ENCODE peak calls at places on chromosomes 2 and 18, in six cellular contexts. W is cardiac muscle cell; T is lower lobe of right lung; S is HCT116; P is neuronal stem cell; X is CD8-positive, alpha-beta T cell. B is an unnamed sample.

GRCh38 chr2:28927878-28928277 is 33.4 kb downstream of the WDR43 start:
- DNase-seq in P (no peak), W (no peak), S (no peak), T (no peak), X (no peak), B (no peak)

GRCh38 chr2:111975053-111975552 is 76.7 kb downstream of the MERTK start:
- DNase-seq in S (peak; percentile 97), W (no peak), X (no peak), T (no peak), P (no peak), B (no peak)

GRCh38 chr2:218229239-218229638 is 12.2 kb downstream of the ARPC2 start:
- DNase-seq in T (no peak), S (no peak), X (no peak), P (no peak), W (peak; percentile 17), B (peak; percentile 52)

GRCh38 chr2:3465844-3466481 is 53.4 kb downstream of the ADI1 start:
- DNase-seq in X (no peak), W (no peak), T (no peak), P (no peak), S (no peak), B (no peak)

GRCh38 chr2:182715121-182715895 is 749 bp upstream of the DNAJC10 start:
- DNase-seq in P (no peak), X (no peak), W (no peak), T (no peak), S (no peak), B (no peak)

GRCh38 chr2:40886660-40887059 is 434.8 kb upstream of the SLC8A1 start:
- DNase-seq in S (no peak), P (no peak), X (no peak), W (no peak), T (no peak), B (no peak)

GRCh38 chr2:194090251-194090905 is 1566.6 kb upstream of the SLC39A10 start:
- DNase-seq in P (no peak), S (no peak), W (no peak), X (no peak), T (peak; percentile 42), B (no peak)

GRCh38 chr2:98795903-98796676 is 65.2 kb upstream of the MGAT4A start:
- DNase-seq in S (no peak), P (no peak), T (no peak), W (no peak), X (no peak), B (no peak)

GRCh38 chr2:33134764-33135560 is 188.2 kb downstream of the LTBP1 start:
- DNase-seq in S (no peak), X (no peak), W (no peak), P (no peak), T (no peak), B (no peak)

GRCh38 chr2:46915811-46916630 is 415 bp upstream of the MCFD2 start:
- DNase-seq in X (peak; percentile 68), P (peak; percentile 86), T (peak; percentile 94), W (peak; percentile 95), S (peak; percentile 88), B (peak; percentile 85)

GRCh38 chr18:69854455-69854854 is 93.2 kb downstream of the CD226 start:
- DNase-seq in W (no peak), T (no peak), X (no peak), S (no peak), P (no peak), B (no peak)

GRCh38 chr2:236689393-236689700 is 119.7 kb downstream of the ACKR3 start:
- DNase-seq in P (no peak), T (no peak), S (no peak), W (no peak), X (no peak), B (no peak)

GRCh38 chr2:204982303-204982702 is 437.0 kb downstream of the PARD3B start:
- DNase-seq in W (no peak), X (no peak), S (no peak), T (no peak), P (no peak), B (no peak)

GRCh38 chr2:112751451-112752197 is 12.8 kb downstream of the CKAP2L start:
- DNase-seq in P (no peak), T (no peak), W (no peak), X (no peak), S (no peak), B (no peak)

GRCh38 chr2:165113414-165113813 is 90.4 kb downstream of the SCN3A start:
- DNase-seq in T (no peak), W (no peak), S (no peak), P (no peak), X (no peak), B (no peak)

GRCh38 chr2:95049961-95050360 is 24.5 kb downstream of the MAL start:
- DNase-seq in X (no peak), S (no peak), W (no peak), T (no peak), P (no peak), B (no peak)

GRCh38 chr18:58176915-58177717 is 133.1 kb downstream of the NEDD4L start:
- DNase-seq in W (no peak), P (no peak), X (no peak), T (no peak), S (no peak), B (no peak)

GRCh38 chr18:58174285-58174684 is 130.3 kb downstream of the NEDD4L start:
- DNase-seq in P (no peak), W (no peak), X (no peak), S (no peak), T (no peak), B (no peak)

GRCh38 chr18:58172031-58172430 is 128.0 kb downstream of the NEDD4L start:
- DNase-seq in S (no peak), T (no peak), X (no peak), W (no peak), P (no peak), B (no peak)

GRCh38 chr18:58177886-58178470 is 134.0 kb downstream of the NEDD4L start:
- DNase-seq in P (no peak), S (no peak), W (no peak), T (no peak), X (no peak), B (no peak)

DNA sequence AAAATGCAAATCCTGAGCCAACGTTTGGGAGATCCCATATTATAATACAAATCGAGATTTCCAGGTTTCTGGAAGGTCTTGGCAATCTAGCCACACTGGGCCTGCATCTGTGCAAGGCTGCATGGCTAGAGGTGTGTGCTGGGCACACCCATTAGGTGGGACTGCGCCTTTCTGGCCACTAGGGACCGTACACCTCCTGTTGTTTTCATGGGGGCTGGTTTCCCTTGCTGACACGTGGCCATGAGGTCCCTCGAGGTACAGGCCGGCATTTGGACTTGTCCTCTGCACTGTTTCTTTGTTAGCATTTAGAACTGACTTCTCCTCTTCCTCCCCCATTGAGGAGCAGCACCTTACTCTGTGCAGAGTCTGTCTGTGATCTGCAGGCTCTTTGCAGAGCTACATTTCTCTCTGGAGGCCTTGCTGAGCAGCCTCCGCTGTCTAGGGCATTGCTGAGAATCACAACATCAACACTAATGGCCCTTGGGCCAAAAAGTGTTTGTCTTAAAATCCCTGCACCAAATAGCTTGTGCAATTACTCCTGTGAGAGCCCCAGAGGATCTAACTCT is 131.2 kb downstream of the NEDD4L start:
- DNase-seq in W (no peak), S (no peak), X (no peak), P (no peak), T (no peak), B (no peak)
- H3K27ac ChIP-seq in W (no peak overlapping the region), S (no peak overlapping the region), X (no peak overlapping the region), P (no peak overlapping the region), T (no peak overlapping the region), B (no peak overlapping the region)

DNA sequence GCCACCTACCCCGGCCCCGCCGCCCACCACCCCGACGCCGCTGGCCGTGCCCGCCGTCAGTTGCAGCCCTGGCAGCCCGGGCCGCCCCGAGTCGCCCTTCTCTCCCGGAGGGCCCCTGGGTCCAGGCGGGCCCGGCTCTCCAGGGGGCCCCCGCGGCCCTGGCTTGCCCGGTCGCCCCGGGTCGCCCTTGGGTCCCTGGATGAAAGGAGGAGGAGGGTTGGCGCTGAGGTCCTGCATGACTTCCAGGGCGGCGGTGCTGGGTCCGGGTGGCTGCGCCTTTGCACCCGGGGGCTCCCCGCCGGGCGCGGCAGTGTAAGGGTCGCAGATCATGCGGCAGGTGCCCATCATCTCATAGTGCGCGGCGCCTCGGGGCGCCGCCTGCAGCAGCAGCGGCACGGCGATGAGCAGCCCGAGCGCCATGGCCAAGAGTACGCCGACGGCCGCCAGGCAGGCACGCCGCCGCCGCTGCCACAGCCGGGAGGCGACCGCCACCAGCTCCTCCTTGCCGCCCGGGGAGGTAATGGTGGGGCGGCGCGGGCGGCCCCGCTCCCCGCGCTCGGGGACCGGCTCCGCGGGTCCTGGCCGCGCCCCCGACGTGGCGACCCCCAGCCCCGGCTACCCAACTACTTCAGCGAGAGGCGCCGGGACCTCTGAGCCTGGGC is 570 bp downstream of the C1QL2 start:
- DNase-seq in X (no peak), T (no peak), W (no peak), P (no peak), S (no peak), B (no peak)
- H3K27me3 ChIP-seq in X (peaks cover 3% of the 10 kb centered on the region), T (peaks cover 78% of the 10 kb centered on the region), W (peaks cover 98% of the 10 kb centered on the region), P (peaks cover 34% of the 10 kb centered on the region), S (peaks cover 22% of the 10 kb centered on the region), B (peaks cover 10% of the 10 kb centered on the region)

GRCh38 chr2:39550701-39551285 is 113.7 kb upstream of the MAP4K3 start:
- DNase-seq in W (no peak), T (no peak), S (no peak), P (no peak), X (no peak), B (no peak)
- H3K27ac ChIP-seq in W (no peak overlapping the region), T (no peak overlapping the region), S (no peak overlapping the region), P (no peak overlapping the region), X (no peak overlapping the region), B (no peak overlapping the region)

DNA sequence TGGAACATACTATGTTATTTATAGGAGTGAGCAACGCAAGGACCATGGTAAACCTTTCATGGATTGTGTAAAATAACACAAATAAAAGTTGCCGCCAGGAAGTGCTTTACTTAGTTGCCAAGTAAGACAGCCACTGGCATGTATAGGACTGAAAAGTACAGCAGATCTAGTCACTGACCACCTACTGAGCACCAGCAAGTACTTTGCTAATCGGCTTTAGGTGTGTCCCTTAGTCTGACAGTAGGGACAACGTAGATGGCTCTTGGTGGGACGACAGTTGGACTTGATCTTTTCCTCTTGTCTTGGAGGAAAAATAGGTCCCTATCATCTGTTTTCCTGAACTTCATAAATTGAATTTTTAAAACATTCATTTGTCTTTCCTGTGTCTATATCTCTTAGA is 13.6 kb upstream of the CXXC1 start:
- DNase-seq in P (no peak), S (no peak), X (no peak), T (no peak), W (no peak), B (no peak)
- H3K27me3 ChIP-seq in P (no peaks in the 10 kb centered on the region), S (no peaks in the 10 kb centered on the region), X (no peaks in the 10 kb centered on the region), T (peaks cover 56% of the 10 kb centered on the region), W (no peaks in the 10 kb centered on the region), B (peaks cover 6% of the 10 kb centered on the region)

DNA sequence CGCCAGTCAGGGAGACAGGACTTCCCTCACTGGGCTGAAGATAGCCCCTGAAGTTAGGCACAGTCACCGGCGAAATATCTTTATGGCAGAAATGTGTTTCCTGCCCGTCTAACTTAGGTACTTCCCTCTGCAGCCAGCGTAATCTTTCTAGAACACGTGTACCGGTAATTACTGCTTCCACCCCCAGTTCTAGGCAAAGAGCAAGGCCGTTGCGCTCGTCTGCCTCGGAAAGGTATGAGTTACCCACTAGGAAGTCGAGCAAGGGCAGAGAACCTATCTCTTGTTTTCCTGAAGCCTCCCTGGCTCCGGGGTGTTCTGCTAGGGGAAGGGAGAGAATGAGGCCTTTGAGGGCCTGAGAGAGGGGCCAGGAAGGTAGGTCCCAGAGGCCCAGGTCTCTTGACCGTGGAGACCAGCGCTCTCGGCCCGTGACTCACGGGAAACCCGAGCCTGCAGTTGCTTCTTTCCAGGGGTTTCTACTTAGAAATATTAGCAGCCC is 70.0 kb downstream of the TWSG1 start:
- DNase-seq in S (no peak), T (no peak), P (no peak), X (peak; percentile 2), W (no peak), B (no peak)
- H3K27ac ChIP-seq in S (no peak overlapping the region), T (no peak overlapping the region), P (no peak overlapping the region), X (no peak overlapping the region), W (no peak overlapping the region), B (no peak overlapping the region)

GRCh38 chr2:222280795-222281194 is 18.0 kb downstream of the PAX3 start:
- DNase-seq in W (no peak), P (no peak), X (no peak), T (no peak), S (no peak), B (no peak)
- H3K27me3 ChIP-seq in W (peaks cover under 1% of the 10 kb centered on the region), P (no peaks in the 10 kb centered on the region), X (no peaks in the 10 kb centered on the region), T (peaks cover 39% of the 10 kb centered on the region), S (peaks cover 74% of the 10 kb centered on the region), B (peaks cover 4% of the 10 kb centered on the region)

B was measured in CD4-positive, alpha-beta memory T cell.